ENCODE peak calls at places on chromosomes 5 and 9, in ten cellular contexts. One of them, this sample, is unnamed.

GRCh38 chr5:16567365-16567764 is 49.4 kb downstream of the RETREG1 start:
- DNase-seq in dorsolateral prefrontal cortex: no peak
- DNase-seq in brain microvascular endothelial cell: no peak
- DNase-seq in small intestine: no peak
- DNase-seq in cardiac fibroblast: no peak
- DNase-seq in lower lobe of right lung: no peak
- DNase-seq in cardiac muscle cell: no peak
- DNase-seq in breast epithelium: no peak
- DNase-seq in BJ: no peak
- DNase-seq in esophagus squamous epithelium: no peak
- DNase-seq in this sample: no peak

GRCh38 chr5:98902733-98903132 is 26.1 kb downstream of the CHD1 start:
- DNase-seq in dorsolateral prefrontal cortex: no peak
- DNase-seq in brain microvascular endothelial cell: no peak
- DNase-seq in small intestine: no peak
- DNase-seq in cardiac fibroblast: peak
- DNase-seq in lower lobe of right lung: no peak
- DNase-seq in cardiac muscle cell: no peak
- DNase-seq in breast epithelium: no peak
- DNase-seq in BJ: no peak
- DNase-seq in esophagus squamous epithelium: no peak
- DNase-seq in this sample: no peak

GRCh38 chr5:155839251-155840037 is 487.5 kb upstream of the SGCD start:
- DNase-seq in dorsolateral prefrontal cortex: no peak
- DNase-seq in brain microvascular endothelial cell: no peak
- DNase-seq in small intestine: no peak
- DNase-seq in cardiac fibroblast: no peak
- DNase-seq in lower lobe of right lung: no peak
- DNase-seq in cardiac muscle cell: peak
- DNase-seq in breast epithelium: no peak
- DNase-seq in BJ: no peak
- DNase-seq in esophagus squamous epithelium: no peak
- DNase-seq in this sample: no peak

GRCh38 chr9:130425741-130426466 is 18.9 kb upstream of the ASS1 start:
- DNase-seq in dorsolateral prefrontal cortex: no peak
- DNase-seq in brain microvascular endothelial cell: no peak
- DNase-seq in small intestine: peak
- DNase-seq in cardiac fibroblast: no peak
- DNase-seq in lower lobe of right lung: no peak
- DNase-seq in cardiac muscle cell: no peak
- DNase-seq in breast epithelium: no peak
- DNase-seq in BJ: no peak
- DNase-seq in esophagus squamous epithelium: no peak
- DNase-seq in this sample: no peak

GRCh38 chr9:69121155-69122085 is 52.7 kb upstream of the TJP2 start:
- DNase-seq in dorsolateral prefrontal cortex: peak
- DNase-seq in brain microvascular endothelial cell: peak
- DNase-seq in small intestine: peak
- DNase-seq in cardiac fibroblast: peak
- DNase-seq in lower lobe of right lung: peak
- DNase-seq in cardiac muscle cell: peak
- DNase-seq in breast epithelium: peak
- DNase-seq in BJ: no peak
- DNase-seq in esophagus squamous epithelium: no peak
- DNase-seq in this sample: no peak

GRCh38 chr9:6630502-6631206 is 14.9 kb downstream of the GLDC start:
- DNase-seq in dorsolateral prefrontal cortex: no peak
- DNase-seq in brain microvascular endothelial cell: no peak
- DNase-seq in small intestine: no peak
- DNase-seq in cardiac fibroblast: no peak
- DNase-seq in lower lobe of right lung: no peak
- DNase-seq in cardiac muscle cell: no peak
- DNase-seq in breast epithelium: no peak
- DNase-seq in BJ: no peak
- DNase-seq in esophagus squamous epithelium: no peak
- DNase-seq in this sample: no peak

GRCh38 chr9:16003785-16004184 is 450.9 kb downstream of the CCDC171 start:
- DNase-seq in dorsolateral prefrontal cortex: no peak
- DNase-seq in brain microvascular endothelial cell: no peak
- DNase-seq in small intestine: no peak
- DNase-seq in cardiac fibroblast: no peak
- DNase-seq in lower lobe of right lung: no peak
- DNase-seq in cardiac muscle cell: no peak
- DNase-seq in breast epithelium: no peak
- DNase-seq in BJ: no peak
- DNase-seq in esophagus squamous epithelium: no peak
- DNase-seq in this sample: no peak

GRCh38 chr9:5428794-5429528 is 8.8 kb downstream of the PLGRKT start:
- DNase-seq in dorsolateral prefrontal cortex: no peak
- DNase-seq in brain microvascular endothelial cell: no peak
- DNase-seq in small intestine: no peak
- DNase-seq in cardiac fibroblast: no peak
- DNase-seq in lower lobe of right lung: no peak
- DNase-seq in cardiac muscle cell: no peak
- DNase-seq in breast epithelium: no peak
- DNase-seq in BJ: no peak
- DNase-seq in esophagus squamous epithelium: no peak
- DNase-seq in this sample: no peak

GRCh38 chr5:112614986-112615385 is 122.7 kb upstream of the APC start:
- DNase-seq in dorsolateral prefrontal cortex: no peak
- DNase-seq in brain microvascular endothelial cell: no peak
- DNase-seq in small intestine: no peak
- DNase-seq in cardiac fibroblast: no peak
- DNase-seq in lower lobe of right lung: no peak
- DNase-seq in cardiac muscle cell: no peak
- DNase-seq in breast epithelium: no peak
- DNase-seq in BJ: no peak
- DNase-seq in esophagus squamous epithelium: no peak
- DNase-seq in this sample: no peak

GRCh38 chr5:150486402-150487198 is 21.3 kb upstream of the NDST1 start:
- DNase-seq in dorsolateral prefrontal cortex: no peak
- DNase-seq in brain microvascular endothelial cell: no peak
- DNase-seq in small intestine: no peak
- DNase-seq in cardiac fibroblast: peak
- DNase-seq in lower lobe of right lung: peak
- DNase-seq in cardiac muscle cell: peak
- DNase-seq in breast epithelium: peak
- DNase-seq in BJ: no peak
- DNase-seq in esophagus squamous epithelium: no peak
- DNase-seq in this sample: peak

GRCh38 chr5:150070277-150070638 is 16.1 kb downstream of the CSF1R start:
- DNase-seq in dorsolateral prefrontal cortex: no peak
- DNase-seq in brain microvascular endothelial cell: no peak
- DNase-seq in small intestine: no peak
- DNase-seq in cardiac fibroblast: no peak
- DNase-seq in lower lobe of right lung: no peak
- DNase-seq in cardiac muscle cell: peak
- DNase-seq in breast epithelium: no peak
- DNase-seq in BJ: no peak
- DNase-seq in esophagus squamous epithelium: no peak
- DNase-seq in this sample: no peak

GRCh38 chr9:123834218-123834906 is 95.6 kb downstream of the DENND1A start:
- DNase-seq in dorsolateral prefrontal cortex: no peak
- DNase-seq in brain microvascular endothelial cell: no peak
- DNase-seq in small intestine: no peak
- DNase-seq in cardiac fibroblast: peak
- DNase-seq in lower lobe of right lung: no peak
- DNase-seq in cardiac muscle cell: no peak
- DNase-seq in breast epithelium: no peak
- DNase-seq in BJ: no peak
- DNase-seq in esophagus squamous epithelium: no peak
- DNase-seq in this sample: no peak

GRCh38 chr9:93286252-93287188 is 102.6 kb downstream of the WNK2 start:
- DNase-seq in dorsolateral prefrontal cortex: no peak
- DNase-seq in brain microvascular endothelial cell: no peak
- DNase-seq in small intestine: no peak
- DNase-seq in cardiac fibroblast: no peak
- DNase-seq in lower lobe of right lung: no peak
- DNase-seq in cardiac muscle cell: no peak
- DNase-seq in breast epithelium: no peak
- DNase-seq in BJ: no peak
- DNase-seq in esophagus squamous epithelium: no peak
- DNase-seq in this sample: no peak

DNA sequence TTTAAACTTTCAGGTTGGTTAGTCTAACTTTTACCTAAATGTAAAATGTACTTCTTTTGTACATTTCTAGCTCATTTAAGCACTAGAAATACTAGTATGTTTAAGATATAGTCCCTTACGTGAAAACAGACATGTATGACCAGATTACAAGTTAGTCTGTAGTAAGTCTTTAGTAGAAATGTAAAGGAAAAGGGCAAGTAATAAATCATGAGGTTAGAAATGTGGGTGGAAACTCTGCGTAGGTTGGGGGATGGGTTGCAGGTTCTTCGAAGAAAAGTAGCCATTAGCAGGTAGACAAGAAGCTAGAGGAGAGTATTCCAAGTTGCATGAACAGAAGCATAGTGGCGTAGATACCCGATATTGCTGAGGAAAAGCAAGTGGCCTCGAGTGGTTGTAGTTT is 22.9 kb downstream of the RAD1 start:
- DNase-seq in dorsolateral prefrontal cortex: no peak
- DNase-seq in brain microvascular endothelial cell: no peak
- DNase-seq in small intestine: no peak
- DNase-seq in cardiac fibroblast: no peak
- DNase-seq in lower lobe of right lung: no peak
- DNase-seq in cardiac muscle cell: no peak
- DNase-seq in breast epithelium: no peak
- DNase-seq in BJ: no peak
- DNase-seq in esophagus squamous epithelium: no peak
- DNase-seq in this sample: no peak
- H3K4me3 ChIP-seq in dorsolateral prefrontal cortex: no peak
- H3K4me3 ChIP-seq in brain microvascular endothelial cell: no peak
- H3K4me3 ChIP-seq in small intestine: no peak
- H3K4me3 ChIP-seq in cardiac fibroblast: no peak
- H3K4me3 ChIP-seq in lower lobe of right lung: no peak
- H3K4me3 ChIP-seq in cardiac muscle cell: no peak
- H3K4me3 ChIP-seq in breast epithelium: no peak
- H3K4me3 ChIP-seq in BJ: no peak
- H3K4me3 ChIP-seq in esophagus squamous epithelium: no peak
- H3K4me3 ChIP-seq in this sample: no peak

DNA sequence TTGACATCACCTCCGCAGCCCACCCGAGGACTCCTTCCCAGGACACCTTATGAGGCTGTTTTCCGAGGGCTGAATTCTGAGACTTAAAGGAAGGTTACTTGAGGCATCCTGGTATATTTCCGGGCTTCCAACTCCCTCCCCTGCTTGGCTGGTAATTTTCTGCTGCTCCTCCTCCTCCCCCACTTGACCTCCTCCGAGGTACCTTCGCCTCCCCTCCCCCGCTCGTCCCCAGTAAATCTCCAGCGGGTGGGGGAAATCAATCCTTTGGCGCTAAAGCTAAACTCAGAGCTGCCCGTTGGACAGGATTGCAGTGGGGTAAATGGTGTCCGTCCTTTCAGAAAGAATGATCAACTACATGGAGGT is 4.9 kb upstream of the ISL1 start:
- DNase-seq in dorsolateral prefrontal cortex: no peak
- DNase-seq in brain microvascular endothelial cell: no peak
- DNase-seq in small intestine: no peak
- DNase-seq in cardiac fibroblast: no peak
- DNase-seq in lower lobe of right lung: no peak
- DNase-seq in cardiac muscle cell: peak
- DNase-seq in breast epithelium: no peak
- DNase-seq in BJ: no peak
- DNase-seq in esophagus squamous epithelium: no peak
- DNase-seq in this sample: no peak
- H3K4me3 ChIP-seq in dorsolateral prefrontal cortex: no peak
- H3K4me3 ChIP-seq in brain microvascular endothelial cell: peak
- H3K4me3 ChIP-seq in small intestine: peak
- H3K4me3 ChIP-seq in cardiac fibroblast: no peak
- H3K4me3 ChIP-seq in lower lobe of right lung: peak
- H3K4me3 ChIP-seq in cardiac muscle cell: peak
- H3K4me3 ChIP-seq in breast epithelium: peak
- H3K4me3 ChIP-seq in BJ: peak
- H3K4me3 ChIP-seq in esophagus squamous epithelium: no peak
- H3K4me3 ChIP-seq in this sample: peak

DNA sequence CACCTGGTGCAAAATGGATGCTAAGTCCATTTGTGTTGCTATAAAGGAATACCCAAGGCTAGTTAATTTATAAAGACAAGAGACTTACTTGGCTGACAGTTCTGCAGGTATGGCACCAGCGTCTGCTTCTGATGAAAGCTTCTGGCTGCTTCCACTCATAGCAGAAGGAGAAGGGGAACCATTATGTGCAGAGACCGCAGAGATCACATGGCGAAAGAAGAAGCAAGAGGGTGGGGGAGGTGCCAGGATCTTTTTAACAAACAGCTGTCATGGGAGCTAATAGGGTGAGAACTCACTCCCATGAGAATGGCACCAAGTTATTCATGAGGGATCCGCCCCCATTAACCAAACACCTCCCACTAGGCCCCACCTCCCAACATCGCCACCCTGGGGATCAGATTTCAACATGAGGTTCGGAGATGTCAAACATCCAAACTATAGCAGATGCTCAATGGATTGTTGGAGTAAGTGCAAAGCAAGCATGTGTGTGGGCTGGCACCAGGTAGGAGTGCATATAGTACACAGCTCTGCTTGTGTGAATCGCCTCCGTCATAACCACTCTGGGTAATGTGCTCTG is 125.8 kb upstream of the SLIT3 start:
- DNase-seq in dorsolateral prefrontal cortex: no peak
- DNase-seq in brain microvascular endothelial cell: no peak
- DNase-seq in small intestine: no peak
- DNase-seq in cardiac fibroblast: no peak
- DNase-seq in lower lobe of right lung: no peak
- DNase-seq in cardiac muscle cell: no peak
- DNase-seq in breast epithelium: no peak
- DNase-seq in BJ: no peak
- DNase-seq in esophagus squamous epithelium: no peak
- DNase-seq in this sample: no peak
- H3K4me3 ChIP-seq in dorsolateral prefrontal cortex: no peak
- H3K4me3 ChIP-seq in brain microvascular endothelial cell: no peak
- H3K4me3 ChIP-seq in small intestine: no peak
- H3K4me3 ChIP-seq in cardiac fibroblast: no peak
- H3K4me3 ChIP-seq in lower lobe of right lung: no peak
- H3K4me3 ChIP-seq in cardiac muscle cell: no peak
- H3K4me3 ChIP-seq in breast epithelium: no peak
- H3K4me3 ChIP-seq in BJ: no peak
- H3K4me3 ChIP-seq in esophagus squamous epithelium: no peak
- H3K4me3 ChIP-seq in this sample: no peak

DNA sequence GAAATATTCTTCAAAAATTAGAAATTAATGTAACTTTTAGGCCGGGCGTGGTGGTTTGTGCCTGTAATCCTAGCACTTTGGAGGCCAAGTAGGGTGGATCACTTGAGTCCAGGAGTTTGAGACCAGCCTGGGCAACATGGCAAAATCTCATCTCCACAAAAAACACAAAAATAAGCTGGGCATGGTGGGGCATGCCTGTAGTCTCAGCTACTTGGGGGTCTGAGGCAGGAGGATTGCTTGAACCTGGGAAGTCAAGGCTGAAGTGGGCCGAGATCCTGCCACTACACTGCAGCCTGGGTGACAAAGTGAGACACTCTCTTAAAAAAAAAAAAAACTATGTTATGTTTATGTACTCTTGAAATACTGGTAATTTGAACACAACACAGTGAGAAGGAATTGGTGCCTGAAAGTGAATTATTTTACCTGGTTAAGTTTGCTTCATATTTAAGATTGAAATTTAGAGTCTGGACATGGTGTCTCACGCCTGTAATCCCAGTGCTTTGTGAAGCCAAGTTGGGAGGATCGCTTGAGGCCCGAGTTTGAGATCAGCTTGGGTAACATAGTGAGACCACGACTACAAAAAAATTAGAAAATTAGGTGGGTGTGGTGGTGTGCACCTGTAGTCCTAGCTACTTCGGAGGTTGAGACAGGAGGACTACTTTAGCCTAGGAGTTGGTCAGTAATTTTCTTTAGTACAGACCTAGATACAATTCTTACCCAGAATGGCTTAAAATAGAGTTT is 15.0 kb downstream of the ARRDC3 start:
- DNase-seq in dorsolateral prefrontal cortex: no peak
- DNase-seq in brain microvascular endothelial cell: no peak
- DNase-seq in small intestine: no peak
- DNase-seq in cardiac fibroblast: peak
- DNase-seq in lower lobe of right lung: no peak
- DNase-seq in cardiac muscle cell: no peak
- DNase-seq in breast epithelium: no peak
- DNase-seq in BJ: no peak
- DNase-seq in esophagus squamous epithelium: no peak
- DNase-seq in this sample: no peak
- H3K4me3 ChIP-seq in dorsolateral prefrontal cortex: no peak
- H3K4me3 ChIP-seq in brain microvascular endothelial cell: no peak
- H3K4me3 ChIP-seq in small intestine: no peak
- H3K4me3 ChIP-seq in cardiac fibroblast: no peak
- H3K4me3 ChIP-seq in lower lobe of right lung: no peak
- H3K4me3 ChIP-seq in cardiac muscle cell: no peak
- H3K4me3 ChIP-seq in breast epithelium: no peak
- H3K4me3 ChIP-seq in BJ: no peak
- H3K4me3 ChIP-seq in esophagus squamous epithelium: no peak
- H3K4me3 ChIP-seq in this sample: no peak